ENCODE peak calls at places on chromosome 13, in seven cellular contexts. B is HAP-1, Q is cardiac muscle cell, W is trophoblast cell, T is left ventricle myocardium inferior, E is Caco-2, L is astrocyte of the spinal cord. X is an unnamed sample.

GRCh38 chr13:33351324-33351723 is 65.8 kb upstream of the STARD13 start:
- DNase-seq in B (no peak), Q (no peak), W (no peak), T (no peak), E (no peak), L (peak; percentile 65), X (no peak)

GRCh38 chr13:24207841-24208240 is 47.3 kb downstream of the SPATA13 start:
- DNase-seq in B (no peak), Q (no peak), W (no peak), T (no peak), E (no peak), L (no peak), X (no peak)

GRCh38 chr13:23828086-23828485 is 61.1 kb downstream of the MIPEP start:
- DNase-seq in B (no peak), Q (no peak), W (no peak), T (no peak), E (no peak), L (no peak), X (no peak)

GRCh38 chr13:45670481-45670880 is 31.6 kb upstream of the CBY2 start:
- DNase-seq in B (no peak), Q (no peak), W (no peak), T (no peak), E (no peak), L (no peak), X (no peak)

GRCh38 chr13:73194310-73194709 is 135.5 kb downstream of the KLF5 start:
- DNase-seq in B (no peak), Q (no peak), W (no peak), T (no peak), E (peak; percentile 50), L (no peak), X (no peak)

GRCh38 chr13:31105020-31105800 is 56.5 kb downstream of the HSPH1 start:
- DNase-seq in B (no peak), Q (no peak), W (no peak), T (no peak), E (no peak), L (no peak), X (no peak)

GRCh38 chr13:28717170-28717569 is 1.6 kb downstream of the SLC46A3 start:
- DNase-seq in B (no peak), Q (no peak), W (no peak), T (no peak), E (no peak), L (no peak), X (no peak)

GRCh38 chr13:99157046-99157445 is 43.6 kb upstream of the UBAC2 start:
- DNase-seq in B (no peak), Q (no peak), W (no peak), T (no peak), E (no peak), L (no peak), X (no peak)

GRCh38 chr13:43143591-43143990 is 120.2 kb downstream of the DNAJC15 start:
- DNase-seq in B (no peak), Q (no peak), W (no peak), T (no peak), E (no peak), L (no peak), X (no peak)

GRCh38 chr13:59247166-59247565 is 916.6 kb downstream of the DIAPH3 start:
- DNase-seq in B (peak; percentile 78), Q (no peak), W (no peak), T (peak; percentile 50), E (no peak), L (no peak), X (no peak)

GRCh38 chr13:113049981-113050380 is 55.6 kb upstream of the F7 start:
- DNase-seq in B (no peak), Q (no peak), W (no peak), T (no peak), E (no peak), L (no peak), X (no peak)

GRCh38 chr13:51112771-51113170 is 1.7 kb upstream of the C13orf42 start:
- DNase-seq in B (no peak), Q (no peak), W (no peak), T (no peak), E (no peak), L (no peak), X (no peak)

GRCh38 chr13:51107996-51108395 is 3.1 kb downstream of the C13orf42 start:
- DNase-seq in B (no peak), Q (no peak), W (no peak), T (no peak), E (no peak), L (no peak), X (no peak)

GRCh38 chr13:51113969-51114368 is 2.9 kb upstream of the C13orf42 start:
- DNase-seq in B (no peak), Q (no peak), W (no peak), T (no peak), E (no peak), L (no peak), X (no peak)

GRCh38 chr13:51113186-51113881 is 2.3 kb upstream of the C13orf42 start:
- DNase-seq in B (no peak), Q (no peak), W (no peak), T (no peak), E (no peak), L (no peak), X (no peak)

DNA sequence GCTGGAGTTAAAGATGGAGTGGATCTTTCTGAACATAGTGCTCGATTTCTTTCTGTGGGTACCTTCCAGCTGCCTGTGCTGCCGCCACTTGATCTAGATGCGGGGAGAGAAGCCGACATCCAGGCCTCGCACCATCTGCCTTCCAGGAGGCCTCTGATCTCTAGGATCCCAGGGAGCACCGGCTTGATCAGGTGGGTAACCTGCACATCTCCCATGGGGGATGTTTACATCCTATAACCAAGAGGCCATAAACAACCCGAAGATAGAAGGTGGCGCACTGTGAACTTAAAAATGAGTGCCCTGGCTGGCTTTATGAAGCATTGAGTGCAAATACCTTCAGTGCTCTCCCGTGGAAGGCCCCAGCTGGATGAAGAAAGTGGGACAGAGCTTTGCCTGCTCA is at the start of gene C13orf42:
- DNase-seq in B (no peak), Q (no peak), W (no peak), T (no peak), E (no peak), L (no peak), X (no peak)
- H3K4me3 ChIP-seq in B (no peak within 1 kb of the TSS), Q (no peak within 1 kb of the TSS), W (no peak within 1 kb of the TSS), T (no peak within 1 kb of the TSS), E (no peak within 1 kb of the TSS), L (no peak within 1 kb of the TSS), X (no peak within 1 kb of the TSS)

DNA sequence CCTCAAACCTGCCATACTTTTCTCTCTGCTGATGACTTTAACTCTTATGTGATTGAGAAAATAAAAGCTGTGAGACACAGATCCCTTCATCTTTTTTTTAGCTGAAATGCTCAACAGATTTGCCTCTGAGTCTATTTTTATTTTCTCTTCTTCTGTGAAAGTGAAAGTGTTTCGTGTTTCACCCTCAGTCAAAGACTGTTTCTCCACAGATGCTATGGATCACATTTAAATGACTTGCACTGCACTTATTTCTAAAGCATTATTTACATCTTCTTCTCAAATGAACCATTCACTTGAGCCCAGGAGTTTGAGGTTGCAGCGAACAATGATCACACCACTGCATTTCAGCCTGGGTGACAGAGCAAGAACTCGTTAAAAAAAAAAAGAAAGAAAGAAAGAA is 890.1 kb upstream of the PCDH20 start:
- DNase-seq in B (no peak), Q (no peak), W (no peak), T (no peak), E (no peak), L (no peak), X (no peak)
- H3K4me3 ChIP-seq in B (no peak overlapping the region), Q (no peak overlapping the region), W (no peak overlapping the region), T (peak overlapping the region; percentile 12), E (no peak overlapping the region), L (no peak overlapping the region), X (no peak overlapping the region)

DNA sequence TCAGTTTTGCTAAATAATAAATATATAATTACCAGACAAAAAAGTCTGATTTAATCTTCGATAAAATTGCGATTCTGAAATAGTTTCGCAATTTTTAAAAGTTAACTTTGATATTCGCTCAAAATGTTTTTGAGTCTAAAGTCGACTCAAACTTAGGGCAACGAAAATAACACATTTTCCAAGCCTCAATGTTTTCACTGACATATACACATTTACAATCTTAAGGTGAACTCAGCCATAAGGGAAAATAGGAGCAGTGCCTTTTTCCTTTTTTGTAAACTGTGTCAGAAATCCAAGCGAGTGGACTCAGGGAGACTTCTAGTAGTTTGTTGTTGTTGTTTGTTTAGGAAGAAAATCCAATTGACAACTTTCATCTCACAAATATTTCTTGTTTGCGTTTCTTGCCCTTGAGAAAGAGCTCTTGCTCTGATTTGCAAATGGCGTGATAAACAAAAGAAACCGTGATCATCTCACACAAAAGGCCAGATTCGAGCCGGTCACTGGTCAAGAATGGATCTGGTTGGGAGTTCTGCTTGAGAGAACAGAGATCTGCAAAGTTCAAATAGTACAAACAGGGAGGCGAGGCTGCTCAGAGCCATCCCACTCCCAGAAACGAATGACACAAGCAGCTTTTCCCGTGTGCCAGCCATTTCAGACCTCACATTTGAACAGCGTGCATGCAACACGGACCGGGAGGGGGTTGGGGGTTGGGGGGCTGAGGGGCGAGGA is 2.1 kb downstream of the SOX21 start:
- DNase-seq in B (peak; percentile 70), Q (no peak), W (no peak), T (no peak), E (no peak), L (peak; percentile 23), X (no peak)
- H3K4me3 ChIP-seq in B (peak overlapping the region; percentile 50), Q (no peak overlapping the region), W (no peak overlapping the region), T (peak overlapping the region; percentile 56), E (no peak overlapping the region), L (no peak overlapping the region), X (no peak overlapping the region)

GRCh38 chr13:26053418-26053980 is 1.7 kb upstream of the SHISA2 start:
- DNase-seq in B (no peak), Q (no peak), W (no peak), T (no peak), E (no peak), L (no peak), X (no peak)

GRCh38 chr13:26060366-26060765 is 8.6 kb upstream of the SHISA2 start:
- DNase-seq in B (no peak), Q (no peak), W (no peak), T (no peak), E (no peak), L (no peak), X (no peak)

GRCh38 chr13:26062853-26063444 is 11.1 kb upstream of the SHISA2 start:
- DNase-seq in B (peak; percentile 63), Q (peak; percentile 75), W (peak; percentile 24), T (no peak), E (peak; percentile 50), L (peak; percentile 75), X (peak; percentile 74)

GRCh38 chr13:26061947-26062346 is 10.1 kb upstream of the SHISA2 start:
- DNase-seq in B (no peak), Q (no peak), W (no peak), T (no peak), E (no peak), L (peak; percentile 92), X (no peak)

DNA sequence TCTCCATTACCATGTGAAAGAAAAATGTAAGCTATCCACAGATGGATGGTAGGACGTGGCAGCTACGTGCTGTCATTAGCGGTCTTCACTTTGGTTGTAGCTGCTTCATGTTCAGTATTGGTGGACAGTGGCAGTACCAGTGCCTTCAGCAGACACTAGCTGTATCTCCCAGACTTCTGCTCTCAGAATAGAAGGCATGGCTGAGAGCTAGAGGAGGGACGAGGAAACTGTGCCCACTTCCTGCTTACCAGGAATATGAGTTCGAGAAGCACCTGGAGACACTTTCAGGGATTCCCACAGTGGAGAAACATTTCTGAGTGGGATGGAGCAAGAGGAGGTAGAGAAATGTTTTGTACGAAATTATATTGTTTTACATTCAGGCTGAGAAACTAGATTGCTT is 6.9 kb upstream of the SHISA2 start:
- DNase-seq in B (no peak), Q (no peak), W (no peak), T (no peak), E (no peak), L (no peak), X (no peak)
- H3K4me3 ChIP-seq in B (no peak overlapping the region), Q (no peak overlapping the region), W (no peak overlapping the region), T (no peak overlapping the region), E (no peak overlapping the region), L (no peak overlapping the region), X (no peak overlapping the region)